ENCODE peak calls at places on chromosomes 3 and 15, in eight cellular contexts. One of them, this sample, is unnamed.

GRCh38 chr3:66053783-66054094 is 15.0 kb upstream of the MAGI1 start:
- DNase-seq in activated CD8-positive, alpha-beta memory T cell treated with anti-CD3 and anti-CD28 coated beads for 24 hours: no peak
- DNase-seq in GM20000: no peak
- DNase-seq in heart right ventricle: no peak
- DNase-seq in aorta: no peak
- DNase-seq in mucosa of descending colon: no peak
- DNase-seq in thoracic aorta: no peak
- DNase-seq in ovary: no peak
- DNase-seq in this sample: no peak

GRCh38 chr15:60871731-60872130 is 357.4 kb downstream of the RORA start:
- DNase-seq in heart right ventricle: no peak
- DNase-seq in activated CD8-positive, alpha-beta memory T cell treated with anti-CD3 and anti-CD28 coated beads for 24 hours: no peak
- DNase-seq in mucosa of descending colon: no peak
- DNase-seq in thoracic aorta: no peak
- DNase-seq in aorta: no peak
- DNase-seq in ovary: no peak
- DNase-seq in GM20000: no peak
- DNase-seq in this sample: no peak

GRCh38 chr15:44584162-44584749 is 47.3 kb downstream of the EIF3J start:
- DNase-seq in ovary: no peak
- DNase-seq in mucosa of descending colon: no peak
- DNase-seq in activated CD8-positive, alpha-beta memory T cell treated with anti-CD3 and anti-CD28 coated beads for 24 hours: no peak
- DNase-seq in GM20000: no peak
- DNase-seq in heart right ventricle: no peak
- DNase-seq in aorta: peak
- DNase-seq in thoracic aorta: no peak
- DNase-seq in this sample: peak

GRCh38 chr3:107753494-107753893 is 230.7 kb downstream of the BBX start:
- DNase-seq in ovary: peak
- DNase-seq in GM20000: no peak
- DNase-seq in activated CD8-positive, alpha-beta memory T cell treated with anti-CD3 and anti-CD28 coated beads for 24 hours: no peak
- DNase-seq in thoracic aorta: no peak
- DNase-seq in heart right ventricle: no peak
- DNase-seq in mucosa of descending colon: no peak
- DNase-seq in aorta: no peak
- DNase-seq in this sample: no peak

GRCh38 chr3:196996454-196997265 is 28.0 kb upstream of the PIGZ start:
- DNase-seq in ovary: no peak
- DNase-seq in activated CD8-positive, alpha-beta memory T cell treated with anti-CD3 and anti-CD28 coated beads for 24 hours: no peak
- DNase-seq in thoracic aorta: no peak
- DNase-seq in heart right ventricle: no peak
- DNase-seq in mucosa of descending colon: no peak
- DNase-seq in aorta: no peak
- DNase-seq in GM20000: no peak
- DNase-seq in this sample: peak

GRCh38 chr15:99619712-99620111 is 53.9 kb downstream of the MEF2A start:
- DNase-seq in GM20000: no peak
- DNase-seq in activated CD8-positive, alpha-beta memory T cell treated with anti-CD3 and anti-CD28 coated beads for 24 hours: no peak
- DNase-seq in ovary: no peak
- DNase-seq in thoracic aorta: no peak
- DNase-seq in mucosa of descending colon: no peak
- DNase-seq in heart right ventricle: no peak
- DNase-seq in aorta: no peak
- DNase-seq in this sample: no peak

GRCh38 chr3:31909455-31909854 is 71.6 kb downstream of the OSBPL10 start:
- DNase-seq in thoracic aorta: no peak
- DNase-seq in mucosa of descending colon: no peak
- DNase-seq in aorta: no peak
- DNase-seq in GM20000: no peak
- DNase-seq in ovary: no peak
- DNase-seq in activated CD8-positive, alpha-beta memory T cell treated with anti-CD3 and anti-CD28 coated beads for 24 hours: no peak
- DNase-seq in heart right ventricle: no peak
- DNase-seq in this sample: no peak

GRCh38 chr3:194373912-194374311 is 4.4 kb upstream of the LRRC15 start:
- DNase-seq in heart right ventricle: no peak
- DNase-seq in activated CD8-positive, alpha-beta memory T cell treated with anti-CD3 and anti-CD28 coated beads for 24 hours: no peak
- DNase-seq in GM20000: no peak
- DNase-seq in ovary: no peak
- DNase-seq in aorta: no peak
- DNase-seq in thoracic aorta: no peak
- DNase-seq in mucosa of descending colon: no peak
- DNase-seq in this sample: no peak

GRCh38 chr3:12184541-12184940 is 25.8 kb upstream of the TIMP4 start:
- DNase-seq in mucosa of descending colon: no peak
- DNase-seq in ovary: no peak
- DNase-seq in activated CD8-positive, alpha-beta memory T cell treated with anti-CD3 and anti-CD28 coated beads for 24 hours: no peak
- DNase-seq in thoracic aorta: no peak
- DNase-seq in aorta: no peak
- DNase-seq in GM20000: no peak
- DNase-seq in heart right ventricle: no peak
- DNase-seq in this sample: no peak

GRCh38 chr15:73912030-73912596 is 14.1 kb upstream of the LOXL1 start:
- DNase-seq in activated CD8-positive, alpha-beta memory T cell treated with anti-CD3 and anti-CD28 coated beads for 24 hours: no peak
- DNase-seq in GM20000: no peak
- DNase-seq in aorta: no peak
- DNase-seq in ovary: no peak
- DNase-seq in heart right ventricle: no peak
- DNase-seq in mucosa of descending colon: no peak
- DNase-seq in thoracic aorta: no peak
- DNase-seq in this sample: no peak

GRCh38 chr3:98712726-98713125 is 50.4 kb upstream of the ST3GAL6 start:
- DNase-seq in thoracic aorta: no peak
- DNase-seq in ovary: no peak
- DNase-seq in aorta: no peak
- DNase-seq in mucosa of descending colon: no peak
- DNase-seq in heart right ventricle: no peak
- DNase-seq in activated CD8-positive, alpha-beta memory T cell treated with anti-CD3 and anti-CD28 coated beads for 24 hours: no peak
- DNase-seq in GM20000: no peak
- DNase-seq in this sample: no peak

GRCh38 chr3:105130911-105131310 is 235.8 kb upstream of the ALCAM start:
- DNase-seq in aorta: no peak
- DNase-seq in mucosa of descending colon: no peak
- DNase-seq in thoracic aorta: no peak
- DNase-seq in heart right ventricle: no peak
- DNase-seq in ovary: no peak
- DNase-seq in GM20000: no peak
- DNase-seq in activated CD8-positive, alpha-beta memory T cell treated with anti-CD3 and anti-CD28 coated beads for 24 hours: no peak
- DNase-seq in this sample: no peak

GRCh38 chr3:33544126-33544525 is 103.9 kb upstream of the UBP1 start:
- DNase-seq in activated CD8-positive, alpha-beta memory T cell treated with anti-CD3 and anti-CD28 coated beads for 24 hours: no peak
- DNase-seq in mucosa of descending colon: no peak
- DNase-seq in thoracic aorta: no peak
- DNase-seq in heart right ventricle: no peak
- DNase-seq in aorta: no peak
- DNase-seq in ovary: no peak
- DNase-seq in GM20000: no peak
- DNase-seq in this sample: no peak

GRCh38 chr15:49946681-49947080 is 172.4 kb downstream of the ATP8B4 start:
- DNase-seq in thoracic aorta: no peak
- DNase-seq in mucosa of descending colon: no peak
- DNase-seq in aorta: no peak
- DNase-seq in heart right ventricle: no peak
- DNase-seq in GM20000: no peak
- DNase-seq in ovary: no peak
- DNase-seq in activated CD8-positive, alpha-beta memory T cell treated with anti-CD3 and anti-CD28 coated beads for 24 hours: no peak
- DNase-seq in this sample: no peak

GRCh38 chr15:69469467-69470191 is 17.0 kb downstream of the RPLP1 start:
- DNase-seq in mucosa of descending colon: peak
- DNase-seq in heart right ventricle: no peak
- DNase-seq in thoracic aorta: no peak
- DNase-seq in aorta: no peak
- DNase-seq in ovary: no peak
- DNase-seq in activated CD8-positive, alpha-beta memory T cell treated with anti-CD3 and anti-CD28 coated beads for 24 hours: peak
- DNase-seq in GM20000: no peak
- DNase-seq in this sample: no peak

GRCh38 chr3:57179580-57180410 is 14.6 kb upstream of the IL17RD start:
- DNase-seq in GM20000: peak
- DNase-seq in thoracic aorta: no peak
- DNase-seq in ovary: no peak
- DNase-seq in mucosa of descending colon: no peak
- DNase-seq in heart right ventricle: no peak
- DNase-seq in aorta: no peak
- DNase-seq in activated CD8-positive, alpha-beta memory T cell treated with anti-CD3 and anti-CD28 coated beads for 24 hours: no peak
- DNase-seq in this sample: no peak

GRCh38 chr3:16338999-16339398 is 74.0 kb downstream of the OXNAD1 start:
- DNase-seq in GM20000: peak
- DNase-seq in aorta: no peak
- DNase-seq in activated CD8-positive, alpha-beta memory T cell treated with anti-CD3 and anti-CD28 coated beads for 24 hours: peak
- DNase-seq in heart right ventricle: no peak
- DNase-seq in mucosa of descending colon: no peak
- DNase-seq in thoracic aorta: peak
- DNase-seq in ovary: no peak
- DNase-seq in this sample: no peak

GRCh38 chr15:91049378-91050127 is 27.2 kb upstream of the VPS33B start:
- DNase-seq in activated CD8-positive, alpha-beta memory T cell treated with anti-CD3 and anti-CD28 coated beads for 24 hours: no peak
- DNase-seq in GM20000: peak
- DNase-seq in thoracic aorta: peak
- DNase-seq in aorta: no peak
- DNase-seq in ovary: peak
- DNase-seq in mucosa of descending colon: no peak
- DNase-seq in heart right ventricle: peak
- DNase-seq in this sample: no peak

GRCh38 chr3:108589081-108589997 is at the start of the genes CIP2A and DZIP3:
- DNase-seq in thoracic aorta: peak
- DNase-seq in GM20000: peak
- DNase-seq in mucosa of descending colon: peak
- DNase-seq in aorta: peak
- DNase-seq in ovary: peak
- DNase-seq in activated CD8-positive, alpha-beta memory T cell treated with anti-CD3 and anti-CD28 coated beads for 24 hours: peak
- DNase-seq in heart right ventricle: peak
- DNase-seq in this sample: peak

GRCh38 chr3:108127301-108127988 is 36.6 kb upstream of the CD47 start:
- DNase-seq in mucosa of descending colon: no peak
- DNase-seq in ovary: no peak
- DNase-seq in heart right ventricle: no peak
- DNase-seq in GM20000: peak
- DNase-seq in activated CD8-positive, alpha-beta memory T cell treated with anti-CD3 and anti-CD28 coated beads for 24 hours: peak
- DNase-seq in thoracic aorta: no peak
- DNase-seq in aorta: no peak
- DNase-seq in this sample: peak

GRCh38 chr15:75720787-75721461 is 8.3 kb upstream of the CSPG4 start:
- DNase-seq in heart right ventricle: no peak
- DNase-seq in mucosa of descending colon: peak
- DNase-seq in activated CD8-positive, alpha-beta memory T cell treated with anti-CD3 and anti-CD28 coated beads for 24 hours: no peak
- DNase-seq in thoracic aorta: no peak
- DNase-seq in GM20000: peak
- DNase-seq in aorta: peak
- DNase-seq in ovary: no peak
- DNase-seq in this sample: no peak

GRCh38 chr3:113151475-113152031 is 59.8 kb upstream of the BOC start:
- DNase-seq in aorta: peak
- DNase-seq in activated CD8-positive, alpha-beta memory T cell treated with anti-CD3 and anti-CD28 coated beads for 24 hours: no peak
- DNase-seq in thoracic aorta: no peak
- DNase-seq in ovary: no peak
- DNase-seq in mucosa of descending colon: no peak
- DNase-seq in GM20000: no peak
- DNase-seq in heart right ventricle: peak
- DNase-seq in this sample: no peak

GRCh38 chr3:194204793-194205065 is 68.8 kb downstream of the HES1 start:
- DNase-seq in aorta: no peak
- DNase-seq in mucosa of descending colon: no peak
- DNase-seq in heart right ventricle: no peak
- DNase-seq in ovary: no peak
- DNase-seq in GM20000: no peak
- DNase-seq in thoracic aorta: no peak
- DNase-seq in activated CD8-positive, alpha-beta memory T cell treated with anti-CD3 and anti-CD28 coated beads for 24 hours: no peak
- DNase-seq in this sample: no peak

GRCh38 chr3:78919021-78919755 is 848.6 kb downstream of the ROBO1 start:
- DNase-seq in ovary: no peak
- DNase-seq in GM20000: peak
- DNase-seq in mucosa of descending colon: no peak
- DNase-seq in activated CD8-positive, alpha-beta memory T cell treated with anti-CD3 and anti-CD28 coated beads for 24 hours: no peak
- DNase-seq in aorta: no peak
- DNase-seq in heart right ventricle: no peak
- DNase-seq in thoracic aorta: no peak
- DNase-seq in this sample: no peak

GRCh38 chr3:37475435-37475834 is 301.1 kb upstream of the LRRFIP2 start:
- DNase-seq in ovary: no peak
- DNase-seq in mucosa of descending colon: no peak
- DNase-seq in activated CD8-positive, alpha-beta memory T cell treated with anti-CD3 and anti-CD28 coated beads for 24 hours: no peak
- DNase-seq in aorta: no peak
- DNase-seq in heart right ventricle: no peak
- DNase-seq in GM20000: no peak
- DNase-seq in thoracic aorta: no peak
- DNase-seq in this sample: no peak

GRCh38 chr15:60337069-60337468 is 60.7 kb downstream of the ANXA2 start:
- DNase-seq in heart right ventricle: no peak
- DNase-seq in ovary: no peak
- DNase-seq in mucosa of descending colon: no peak
- DNase-seq in GM20000: no peak
- DNase-seq in thoracic aorta: no peak
- DNase-seq in activated CD8-positive, alpha-beta memory T cell treated with anti-CD3 and anti-CD28 coated beads for 24 hours: no peak
- DNase-seq in aorta: no peak
- DNase-seq in this sample: no peak

GRCh38 chr3:146431240-146431639 is 38.1 kb downstream of the PLSCR2 start:
- DNase-seq in activated CD8-positive, alpha-beta memory T cell treated with anti-CD3 and anti-CD28 coated beads for 24 hours: no peak
- DNase-seq in mucosa of descending colon: no peak
- DNase-seq in heart right ventricle: no peak
- DNase-seq in aorta: no peak
- DNase-seq in thoracic aorta: no peak
- DNase-seq in GM20000: no peak
- DNase-seq in ovary: no peak
- DNase-seq in this sample: no peak

GRCh38 chr3:189937302-189938255 is 183.1 kb downstream of the P3H2 start:
- DNase-seq in GM20000: no peak
- DNase-seq in thoracic aorta: no peak
- DNase-seq in mucosa of descending colon: no peak
- DNase-seq in aorta: no peak
- DNase-seq in heart right ventricle: no peak
- DNase-seq in ovary: no peak
- DNase-seq in activated CD8-positive, alpha-beta memory T cell treated with anti-CD3 and anti-CD28 coated beads for 24 hours: no peak
- DNase-seq in this sample: no peak

GRCh38 chr3:190739726-190740230 is 122.7 kb downstream of the GMNC start:
- DNase-seq in ovary: no peak
- DNase-seq in heart right ventricle: no peak
- DNase-seq in GM20000: no peak
- DNase-seq in activated CD8-positive, alpha-beta memory T cell treated with anti-CD3 and anti-CD28 coated beads for 24 hours: no peak
- DNase-seq in mucosa of descending colon: no peak
- DNase-seq in thoracic aorta: no peak
- DNase-seq in aorta: no peak
- DNase-seq in this sample: no peak

GRCh38 chr15:34802803-34803395 is 7.5 kb upstream of the ACTC1 start:
- DNase-seq in mucosa of descending colon: no peak
- DNase-seq in GM20000: no peak
- DNase-seq in ovary: no peak
- DNase-seq in heart right ventricle: no peak
- DNase-seq in aorta: no peak
- DNase-seq in thoracic aorta: no peak
- DNase-seq in activated CD8-positive, alpha-beta memory T cell treated with anti-CD3 and anti-CD28 coated beads for 24 hours: no peak
- DNase-seq in this sample: no peak

This sample was measured in activated naive CD8-positive, alpha-beta T cell treated with anti-CD3 and anti-CD28 coated beads, Interleukin-2, amount 10 ng/mL, durations not matched to agents 7 days and 5 days.